ENCODE peak calls at places on chromosomes 5 and 9, in five cellular contexts. K is hepatocyte; I is sigmoid colon; X is fibroblast of pulmonary artery; A is CD8-positive, alpha-beta T cell. C is an unnamed sample.

GRCh38 chr9:135971892-135972291 is 10.7 kb upstream of the UBAC1 start:
- DNase-seq in K (peak), I (peak), X (no peak), A (peak), C (no peak)

GRCh38 chr9:36034911-36035490 is 1.7 kb upstream of the RECK start:
- DNase-seq in K (no peak), I (no peak), X (no peak), A (no peak), C (no peak)

GRCh38 chr5:130868186-130868821 is 296.8 kb downstream of the HINT1 start:
- DNase-seq in K (no peak), I (no peak), X (peak), A (no peak), C (peak)

GRCh38 chr9:36008774-36009300 is 27.9 kb upstream of the RECK start:
- DNase-seq in K (peak), I (peak), X (peak), A (peak), C (peak)

GRCh38 chr5:1799110-1799601 is 481 bp downstream of the MRPL36 start:
- DNase-seq in K (peak), I (no peak), X (peak), A (no peak), C (no peak)

GRCh38 chr9:114662081-114662989 is 4.7 kb upstream of the TEX53 start:
- DNase-seq in K (peak), I (no peak), X (peak), A (peak), C (no peak)

GRCh38 chr5:27093296-27093695 is 54.9 kb upstream of the CDH9 start:
- DNase-seq in K (no peak), I (no peak), X (no peak), A (no peak), C (peak)

GRCh38 chr5:11905209-11905608 is 963 bp upstream of the CTNND2 start:
- DNase-seq in K (no peak), I (no peak), X (no peak), A (no peak), C (no peak)

GRCh38 chr5:160472482-160472881 is 50.8 kb downstream of the PTTG1 start:
- DNase-seq in K (no peak), I (no peak), X (no peak), A (no peak), C (no peak)

DNA sequence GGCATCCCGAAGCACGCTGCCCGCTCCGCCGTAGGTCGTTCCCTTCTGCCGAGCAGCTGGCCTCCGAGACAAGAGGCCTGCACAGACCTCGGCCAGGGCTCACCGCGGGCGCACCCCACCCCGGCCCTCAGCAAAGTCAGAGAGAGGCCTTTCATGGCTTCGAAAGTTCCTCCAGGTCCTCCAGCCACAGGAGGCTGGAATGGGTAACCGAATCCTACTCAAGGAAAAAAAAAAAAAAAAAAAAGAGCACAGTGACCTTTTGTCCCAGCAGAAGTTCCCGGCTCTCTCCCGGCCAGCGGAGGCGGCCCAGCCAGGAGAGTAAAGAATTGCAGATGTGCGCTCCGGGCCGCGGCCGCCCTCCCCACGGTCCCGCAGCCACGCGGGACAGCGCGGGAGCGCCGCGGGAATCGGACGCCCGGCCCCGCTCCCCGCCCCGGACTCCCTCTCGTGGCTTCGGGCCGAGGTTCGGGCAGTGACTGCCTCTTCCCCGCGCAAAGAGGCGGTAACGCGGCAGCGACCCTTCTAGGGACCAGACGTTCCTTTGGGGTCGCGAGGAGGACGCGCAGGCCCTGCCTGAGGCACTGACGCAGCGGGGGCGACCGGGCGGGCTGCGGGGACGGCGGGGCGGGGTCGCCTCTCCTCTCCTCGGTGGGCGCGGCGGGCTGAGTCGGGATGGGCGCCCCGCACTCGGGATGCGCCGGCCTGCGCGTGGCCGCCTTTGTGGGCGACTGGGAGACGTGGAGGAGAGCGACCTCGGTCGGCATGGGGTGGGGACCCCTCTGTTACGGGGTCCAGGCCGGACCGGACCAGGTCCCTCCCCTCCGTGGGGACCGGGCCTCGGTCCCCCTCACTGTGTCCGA is 790 bp downstream of the GFPT2 start:
- DNase-seq in K (peak), I (peak), X (no peak), A (no peak), C (no peak)
- H3K4me3 ChIP-seq in K (peak), I (peak), X (peak), A (peak), C (peak)

GRCh38 chr5:113338628-113339027 is 96.2 kb downstream of the TSSK1B start:
- DNase-seq in K (no peak), I (no peak), X (peak), A (no peak), C (no peak)

GRCh38 chr5:113336975-113337374 is 97.8 kb downstream of the TSSK1B start:
- DNase-seq in K (peak), I (no peak), X (peak), A (no peak), C (peak)

GRCh38 chr5:113343343-113343742 is 91.4 kb downstream of the TSSK1B start:
- DNase-seq in K (peak), I (no peak), X (peak), A (no peak), C (no peak)

GRCh38 chr5:113337515-113338140 is 97.2 kb downstream of the TSSK1B start:
- DNase-seq in K (no peak), I (no peak), X (no peak), A (no peak), C (no peak)

DNA sequence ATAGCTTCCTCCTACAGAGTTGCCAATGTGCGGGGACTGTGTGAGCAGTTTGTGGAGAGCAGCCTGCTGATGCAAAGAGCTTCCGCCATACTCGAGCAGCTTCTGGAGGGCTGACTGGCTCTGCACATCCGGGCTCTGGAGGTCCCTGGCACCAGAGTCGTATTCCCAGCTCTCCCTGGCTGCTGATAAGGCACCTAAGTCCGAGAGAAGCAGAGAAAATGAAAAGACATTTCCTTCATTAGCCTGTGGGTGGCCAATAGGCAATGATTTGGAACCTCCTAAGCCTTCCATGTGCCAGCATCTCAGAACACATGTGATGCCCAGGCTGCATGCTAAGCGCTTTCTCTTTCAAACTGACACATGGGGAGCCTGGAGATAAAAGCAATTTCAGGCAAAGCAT is 94.3 kb downstream of the TSSK1B start:
- DNase-seq in K (no peak), I (no peak), X (no peak), A (no peak), C (no peak)
- TF ChIP-seq CTCF in K (no peak), I (no peak), X (peak), A (no peak), C (no peak)

GRCh38 chr5:141236516-141237313 is 8.5 kb upstream of the PCDHB15 start:
- DNase-seq in K (no peak), I (no peak), X (no peak), A (no peak), C (no peak)

GRCh38 chr5:141234109-141234508 is 11.0 kb downstream of the PCDHB14 start:
- DNase-seq in K (no peak), I (no peak), X (peak), A (no peak), C (no peak)
- H3K4me3 ChIP-seq in K (no peak), I (peak), X (peak), A (no peak), C (no peak)

GRCh38 chr9:73565833-73566465 is 414.3 kb downstream of the ANXA1 start:
- DNase-seq in K (peak), I (no peak), X (peak), A (no peak), C (peak)
- TF ChIP-seq CTCF in K (peak), I (no peak), X (peak), A (no peak), C (peak)

GRCh38 chr9:68545033-68545705 is 4.5 kb upstream of the TMEM252 start:
- DNase-seq in K (no peak), I (no peak), X (no peak), A (no peak), C (no peak)
- H3K4me3 ChIP-seq in K (no peak), I (no peak), X (no peak), A (no peak), C (no peak)

GRCh38 chr9:70427161-70427945 is 12.9 kb upstream of the KLF9 start:
- DNase-seq in K (peak), I (peak), X (peak), A (no peak), C (no peak)
- TF ChIP-seq CTCF in K (no peak), I (peak), X (peak), A (no peak), C (no peak)

GRCh38 chr5:138274189-138274853 is at the start of gene GFRA3:
- DNase-seq in K (peak), I (peak), X (peak), A (no peak), C (no peak)

GRCh38 chr5:138275379-138275782 is 960 bp upstream of the GFRA3 start:
- DNase-seq in K (peak), I (no peak), X (no peak), A (no peak), C (no peak)

GRCh38 chr5:138272681-138273080 is 1.7 kb downstream of the GFRA3 start:
- DNase-seq in K (no peak), I (no peak), X (no peak), A (no peak), C (no peak)

GRCh38 chr5:138275895-138276294 is 1.5 kb upstream of the GFRA3 start:
- DNase-seq in K (no peak), I (no peak), X (no peak), A (no peak), C (no peak)

DNA sequence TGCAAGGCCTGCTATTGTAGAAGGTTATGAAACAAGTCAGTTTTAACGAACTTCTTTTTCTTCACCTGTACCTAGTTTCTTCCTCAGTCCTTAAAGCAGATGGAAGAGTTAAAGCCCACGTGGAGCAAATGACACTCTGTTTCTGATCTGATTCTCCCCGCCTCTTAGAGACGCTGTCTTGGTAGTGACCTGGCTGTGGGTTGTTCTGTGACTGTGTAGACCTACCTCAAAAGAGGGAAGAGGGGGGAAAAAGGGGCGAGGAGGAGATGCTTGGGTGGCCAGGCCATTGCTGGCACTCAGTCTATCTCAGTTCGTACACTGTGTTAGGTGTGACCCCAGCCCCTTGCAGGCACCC is 610 bp downstream of the GFRA3 start:
- DNase-seq in K (no peak), I (no peak), X (no peak), A (no peak), C (no peak)
- H3K4me3 ChIP-seq in K (no peak), I (peak), X (peak), A (no peak), C (peak)

DNA sequence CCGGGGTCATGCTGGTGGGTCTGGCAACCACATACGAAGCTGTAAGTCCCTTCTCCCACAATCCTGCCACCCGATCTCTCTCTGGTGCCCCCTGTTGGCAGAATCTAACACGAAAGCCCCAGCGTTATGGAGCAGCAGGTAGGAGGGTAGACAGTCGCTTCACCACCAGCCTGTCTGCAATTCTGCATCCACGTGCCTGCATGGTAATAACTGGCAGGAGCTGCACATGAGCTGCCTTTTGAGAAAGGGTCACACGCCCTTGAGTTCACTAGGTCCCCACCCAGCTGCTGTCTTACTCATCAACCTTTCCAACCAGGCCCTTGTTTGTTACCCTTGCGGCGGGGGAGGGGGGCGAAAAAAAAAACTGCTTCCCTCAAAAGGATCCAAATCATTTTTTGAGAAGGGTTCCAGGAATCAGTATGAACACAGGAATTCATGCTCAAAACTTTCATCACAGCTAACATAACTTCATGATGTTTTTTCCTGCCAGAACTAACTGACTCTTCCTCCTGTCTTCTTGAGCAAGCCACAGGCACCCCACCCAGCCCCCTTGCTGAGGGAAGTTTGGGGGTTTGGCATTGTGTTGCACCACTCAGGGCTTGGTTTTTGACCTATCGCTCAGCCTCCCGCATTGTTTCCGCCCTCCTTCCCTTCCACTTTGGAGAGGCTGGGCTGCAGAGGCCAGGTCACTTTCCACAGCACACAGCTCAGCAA is 19.6 kb upstream of the TMEM252 start:
- DNase-seq in K (peak), I (peak), X (peak), A (peak), C (no peak)
- TF ChIP-seq CTCF in K (peak), I (peak), X (peak), A (no peak), C (peak)

GRCh38 chr9:72952914-72953313 is at the start of gene ALDH1A1:
- DNase-seq in K (peak), I (no peak), X (no peak), A (no peak), C (no peak)
- H3K4me3 ChIP-seq in K (peak), I (peak), X (no peak), A (no peak), C (no peak)

DNA sequence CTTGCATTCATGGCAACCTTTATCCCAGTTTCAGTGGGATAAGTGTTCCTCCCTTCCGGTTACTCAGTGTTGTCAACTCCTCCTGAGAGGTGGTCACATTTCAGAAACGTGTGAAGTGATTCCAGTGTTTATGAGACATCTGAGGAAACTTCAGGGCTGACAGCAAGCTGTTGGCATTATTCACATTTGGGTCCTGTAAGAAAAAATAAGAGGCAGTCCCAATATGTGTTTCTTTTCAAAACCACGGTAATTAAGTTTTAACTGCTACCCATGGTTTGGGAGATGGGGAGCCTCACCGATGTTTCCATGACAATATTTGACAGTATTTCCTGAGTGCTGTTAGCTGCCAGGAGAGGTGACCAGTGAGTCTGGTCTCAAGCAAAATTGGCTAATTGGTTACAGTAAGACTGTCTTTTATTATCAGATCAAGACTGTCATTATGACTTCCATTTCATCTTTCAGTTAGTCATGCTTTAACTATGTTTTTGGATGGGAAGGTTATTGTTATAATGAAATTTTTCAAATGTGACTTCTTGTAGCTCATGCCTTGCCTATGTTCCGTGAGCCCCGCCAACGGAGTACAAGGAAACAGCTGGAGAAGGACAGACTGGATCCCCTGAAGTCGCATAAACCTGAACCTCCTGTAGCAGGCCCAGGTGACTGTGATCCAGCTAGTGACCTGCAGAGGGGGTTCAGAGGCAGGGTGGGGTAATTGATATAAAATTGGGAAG is 115.3 kb downstream of the GDNF start:
- DNase-seq in K (no peak), I (peak), X (peak), A (no peak), C (no peak)
- TF ChIP-seq CTCF in K (no peak), I (no peak), X (no peak), A (no peak), C (peak)